ENCODE peak calls at places on chromosome 13, in ten cellular contexts. S is IMR-90; F is thoracic aorta; N is colonic mucosa; T is tibial artery; V is central memory CD4-positive, alpha-beta T cell; P is WTC11; X is right lobe of liver; C is stimulated activated CD4-positive, alpha-beta T cell treated with anti-CD3 and anti-CD28 coated beads, Interleukin-1b, Interleukin-23, amount 100 ng/mL, for 24 hours; K is lower lobe of right lung. D is an unnamed sample.

GRCh38 chr13:33249894-33250293 is 35.7 kb downstream of the STARD13 start:
- DNase-seq in S (no peak), F (no peak), N (no peak), T (no peak), V (no peak), P (no peak), X (no peak), C (no peak), K (no peak), D (no peak)

GRCh38 chr13:78241278-78241919 is 322.8 kb upstream of the EDNRB start:
- DNase-seq in S (peak; percentile 11), F (no peak), N (peak; percentile 35), T (no peak), V (no peak), P (peak; percentile 73), X (peak; percentile 37), C (peak; percentile 0), K (peak; percentile 43), D (peak; percentile 66)

GRCh38 chr13:25692156-25692555 is 320.4 kb downstream of the ATP8A2 start:
- DNase-seq in S (no peak), F (no peak), N (no peak), T (no peak), V (no peak), P (no peak), X (no peak), C (no peak), K (no peak), D (no peak)

GRCh38 chr13:39405107-39405506 is 197.9 kb downstream of the LHFPL6 start:
- DNase-seq in S (peak; percentile 44), F (no peak), N (no peak), T (no peak), V (no peak), P (no peak), X (no peak), C (no peak), K (no peak), D (no peak)

GRCh38 chr13:40916207-40916998 is 102.7 kb downstream of the ELF1 start:
- DNase-seq in S (peak; percentile 21), F (no peak), N (no peak), T (no peak), V (no peak), P (no peak), X (no peak), C (no peak), K (no peak), D (no peak)

GRCh38 chr13:73837147-73837546 is 297.1 kb downstream of the KLF12 start:
- DNase-seq in S (no peak), F (no peak), N (no peak), T (no peak), V (no peak), P (no peak), X (no peak), C (no peak), K (no peak), D (no peak)

GRCh38 chr13:30143671-30144400 is 163.5 kb downstream of the KATNAL1 start:
- DNase-seq in S (peak; percentile 81), F (no peak), N (no peak), T (no peak), V (no peak), P (no peak), X (no peak), C (no peak), K (no peak), D (no peak)

GRCh38 chr13:46355906-46356305 is 31.1 kb downstream of the RUBCNL start:
- DNase-seq in S (no peak), F (no peak), N (no peak), T (no peak), V (no peak), P (no peak), X (no peak), C (no peak), K (no peak), D (no peak)

GRCh38 chr13:110811751-110812110 is 98.2 kb downstream of the ING1 start:
- DNase-seq in S (no peak), F (no peak), N (no peak), T (no peak), V (no peak), P (no peak), X (no peak), C (no peak), K (no peak), D (no peak)

GRCh38 chr13:42181381-42181953 is 90.5 kb upstream of the AKAP11 start:
- DNase-seq in S (no peak), F (no peak), N (no peak), T (no peak), V (no peak), P (no peak), X (no peak), C (no peak), K (no peak), D (no peak)

GRCh38 chr13:51885651-51886050 is 23.9 kb downstream of the CCDC70 start:
- DNase-seq in S (no peak), F (no peak), N (peak; percentile 2), T (no peak), V (no peak), P (no peak), X (no peak), C (no peak), K (no peak), D (no peak)

GRCh38 chr13:99382428-99383133 is 75.4 kb upstream of the GPR183 start:
- DNase-seq in S (no peak), F (no peak), N (peak; percentile 45), T (no peak), V (peak; percentile 62), P (no peak), X (no peak), C (no peak), K (no peak), D (no peak)

GRCh38 chr13:106096661-106097092 is 438.8 kb downstream of the EFNB2 start:
- DNase-seq in S (no peak), F (no peak), N (no peak), T (no peak), V (no peak), P (no peak), X (no peak), C (no peak), K (no peak), D (no peak)

GRCh38 chr13:44306401-44307192 is 67.0 kb upstream of the SERP2 start:
- DNase-seq in S (peak; percentile 99), F (no peak), N (peak; percentile 58), T (peak; percentile 28), V (no peak), P (peak; percentile 38), X (no peak), C (no peak), K (no peak), D (peak; percentile 31)